ENCODE peak calls at places on chromosomes 11 and 22, in ten cellular contexts. K is PC-9, N is hepatocyte, W is heart right ventricle, F is sigmoid colon, T is stomach, E is kidney, J is testis, R is esophagus squamous epithelium, S is pancreas. V is an unnamed sample.

GRCh38 chr11:16382638-16383380 is 26.5 kb upstream of the SOX6 start:
- DNase-seq in J (no peak), K (no peak), N (no peak), W (no peak), S (no peak), F (no peak), R (no peak), T (no peak), E (no peak), V (no peak)

GRCh38 chr11:61429346-61429690 is 457 bp downstream of the CPSF7 start:
- DNase-seq in N (peak; percentile 88), F (peak; percentile 75), R (no peak), K (peak; percentile 55), T (peak; percentile 48), S (no peak), J (peak; percentile 81), W (peak; percentile 66), E (no peak), V (peak; percentile 69)

GRCh38 chr22:37254206-37254866 is 10.3 kb upstream of the RAC2 start:
- DNase-seq in R (no peak), W (no peak), T (no peak), S (no peak), F (no peak), E (no peak), K (peak; percentile 76), N (no peak), J (no peak), V (peak; percentile 69)

GRCh38 chr11:15171956-15172355 is 57.2 kb downstream of the INSC start:
- DNase-seq in S (no peak), W (no peak), E (no peak), R (no peak), F (no peak), J (no peak), T (no peak), K (no peak), N (no peak), V (no peak)

GRCh38 chr11:125404136-125404810 is 91.8 kb downstream of the FEZ1 start:
- DNase-seq in K (no peak), T (no peak), R (no peak), F (no peak), E (peak; percentile 44), W (no peak), N (peak; percentile 19), J (no peak), S (no peak), V (no peak)

GRCh38 chr11:117483372-117483771 is 155.7 kb downstream of the CEP164 start:
- DNase-seq in W (no peak), S (no peak), T (no peak), K (no peak), E (no peak), N (no peak), R (no peak), J (no peak), F (no peak), V (no peak)

GRCh38 chr11:68690671-68691401 is 6.5 kb downstream of the GAL start:
- DNase-seq in K (no peak), S (no peak), F (peak; percentile 33), N (no peak), W (no peak), J (no peak), R (no peak), E (no peak), T (no peak), V (no peak)

GRCh38 chr22:29883831-29884139 is 811 bp downstream of the MTMR3 start:
- DNase-seq in R (no peak), J (no peak), F (no peak), K (no peak), T (no peak), S (no peak), E (no peak), W (no peak), N (no peak), V (no peak)

GRCh38 chr22:44211256-44211945 is 30.7 kb downstream of the PARVG start:
- DNase-seq in F (no peak), W (no peak), R (no peak), T (no peak), E (no peak), N (no peak), K (no peak), J (no peak), S (no peak), V (no peak)

GRCh38 chr11:64888406-64888757 is 10.0 kb upstream of the EHD1 start:
- DNase-seq in F (no peak), K (no peak), E (no peak), R (no peak), S (no peak), T (no peak), J (no peak), N (no peak), W (no peak), V (no peak)

GRCh38 chr11:64885367-64886286 is 7.2 kb upstream of the EHD1 start:
- DNase-seq in T (no peak), N (peak; percentile 85), J (no peak), E (no peak), R (no peak), F (no peak), W (no peak), K (no peak), S (no peak), V (no peak)

GRCh38 chr11:64888761-64889511 is 10.5 kb upstream of the EHD1 start:
- DNase-seq in R (no peak), J (no peak), W (no peak), F (no peak), N (peak; percentile 88), S (no peak), E (no peak), K (no peak), T (peak; percentile 63), V (no peak)

GRCh38 chr11:64887234-64887756 is 8.9 kb upstream of the EHD1 start:
- DNase-seq in K (no peak), N (no peak), F (no peak), R (no peak), S (no peak), W (no peak), J (no peak), T (no peak), E (peak; percentile 55), V (no peak)

DNA sequence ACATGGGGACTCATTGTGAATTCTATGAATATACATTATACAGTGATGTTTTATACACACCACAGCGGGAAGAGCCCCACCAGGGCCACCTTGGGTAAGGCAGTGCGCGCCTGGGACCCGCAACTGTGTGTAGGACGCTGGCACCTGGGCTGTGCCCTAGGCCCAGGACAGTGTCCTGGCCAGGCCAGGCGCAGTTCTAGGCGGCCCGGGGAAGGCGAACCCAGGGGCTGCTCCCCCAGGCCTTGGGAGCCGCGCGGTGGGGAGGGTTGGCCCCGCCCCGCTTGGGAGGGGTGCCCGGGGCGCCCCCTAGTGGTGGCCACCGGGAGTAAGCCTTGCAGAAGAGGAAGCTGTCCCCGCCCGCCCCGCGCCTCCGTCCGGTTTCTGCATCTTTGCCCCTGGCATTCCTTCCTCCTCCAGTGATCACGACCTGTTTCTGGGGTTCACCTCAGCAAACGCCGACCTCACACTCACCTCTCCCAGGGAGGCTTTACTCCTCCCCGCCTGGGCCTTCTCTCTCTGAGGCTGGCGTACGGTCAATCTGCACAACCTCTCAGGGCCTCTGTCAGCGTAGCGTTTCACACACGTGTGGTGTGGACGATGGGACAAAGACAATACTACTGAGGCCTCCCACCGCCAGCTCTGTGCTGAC is 9.5 kb upstream of the EHD1 start:
- DNase-seq in N (peak; percentile 89), K (no peak), J (peak; percentile 87), W (peak; percentile 90), R (no peak), E (peak; percentile 93), T (peak; percentile 88), S (peak; percentile 92), F (peak; percentile 90), V (no peak)
- TF ChIP-seq CTCF in N (peak; percentile 95), K (peak; percentile 99), J (peak; percentile 96), W (peak; percentile 99), R (peak; percentile 94), E (peak; percentile 89), T (peak; percentile 99), S (peak; percentile 95), F (peak; percentile 100), V (peak; percentile 94)

DNA sequence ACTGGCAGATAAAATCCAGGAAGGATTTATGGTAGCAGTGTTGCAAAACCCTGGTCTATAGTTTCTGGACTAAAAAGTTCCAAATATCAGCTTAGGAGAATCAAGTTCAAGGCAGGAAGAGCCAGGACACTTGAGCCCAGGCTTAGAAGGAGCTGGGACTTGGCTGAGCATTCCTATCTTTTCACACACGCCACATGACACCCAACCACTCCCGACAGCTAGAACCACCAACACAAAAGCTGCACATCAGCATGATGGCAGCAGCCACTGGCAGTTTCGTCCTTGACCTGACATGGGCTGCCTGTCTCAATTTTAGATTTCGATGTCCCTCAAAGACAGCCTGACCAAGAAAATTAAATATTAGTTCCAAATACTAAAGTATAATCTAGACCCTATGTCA is 14.2 kb downstream of the LARGE2 start:
- DNase-seq in J (no peak), W (no peak), F (no peak), E (no peak), S (no peak), R (no peak), T (no peak), K (no peak), N (no peak), V (no peak)
- H3K4me1 ChIP-seq in J (no peaks in the 10 kb centered on the region), W (peaks cover 2% of the 10 kb centered on the region), F (peaks cover 9% of the 10 kb centered on the region), E (peaks cover 13% of the 10 kb centered on the region), S (peaks cover 8% of the 10 kb centered on the region), R (peaks cover 21% of the 10 kb centered on the region), T (peaks cover 6% of the 10 kb centered on the region), K (no peaks in the 10 kb centered on the region), N (peaks cover 4% of the 10 kb centered on the region), V (peaks cover 17% of the 10 kb centered on the region)

DNA sequence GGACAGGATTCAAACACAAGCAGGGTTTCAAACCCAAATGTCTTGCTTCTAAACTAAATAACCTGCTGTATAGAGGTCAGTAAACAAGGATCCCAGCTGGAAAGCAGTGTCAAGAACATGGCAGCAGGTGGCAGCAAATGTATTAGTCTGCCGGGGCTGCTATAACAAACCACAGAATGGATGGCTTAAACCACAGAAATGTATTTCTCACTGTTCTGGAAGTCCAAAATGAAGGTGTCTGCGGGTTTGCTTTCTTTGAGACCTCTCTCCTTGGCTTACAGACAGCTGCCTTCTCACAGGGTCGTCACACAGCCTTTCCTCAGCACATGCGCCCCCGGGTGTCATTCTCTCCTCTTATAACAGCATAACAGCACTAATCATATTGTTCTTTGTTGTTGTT is 65.1 kb upstream of the LRRC55 start:
- DNase-seq in T (peak; percentile 29), J (peak; percentile 52), K (peak; percentile 65), W (no peak), R (no peak), F (no peak), E (no peak), N (peak; percentile 42), S (no peak), V (no peak)
- TF ChIP-seq CTCF in T (peak; percentile 36), J (no peak), K (peak; percentile 86), W (peak; percentile 62), R (peak; percentile 49), F (peak; percentile 51), E (peak; percentile 45), N (peak; percentile 56), S (no peak), V (peak; percentile 70)

GRCh38 chr22:47432683-47433082 is 670.2 kb downstream of the TBC1D22A start:
- DNase-seq in E (no peak), T (no peak), R (no peak), S (no peak), W (no peak), N (no peak), J (no peak), F (no peak), K (no peak), V (no peak)
- H3K4me1 ChIP-seq in E (no peaks in the 10 kb centered on the region), T (no peaks in the 10 kb centered on the region), R (no peaks in the 10 kb centered on the region), S (no peaks in the 10 kb centered on the region), W (no peaks in the 10 kb centered on the region), N (no peaks in the 10 kb centered on the region), J (no peaks in the 10 kb centered on the region), F (no peaks in the 10 kb centered on the region), K (no peaks in the 10 kb centered on the region), V (no peaks in the 10 kb centered on the region)